ENCODE peak calls at places on chromosome 6, in ten cellular contexts. One of them, this sample, is unnamed.
A peak's percentile ranks its signal among the peaks of the same experiment; 100 is the strongest.

GRCh38 chr6:125780540-125781306 is 10.0 kb upstream of the NCOA7 start:
- DNase-seq in left ventricle myocardium inferior: peak; percentile 45
- DNase-seq in natural killer cell: peak; percentile 53
- DNase-seq in progenitor cell of endocrine pancreas: no peak
- DNase-seq in kidney: peak; percentile 78
- DNase-seq in brain microvascular endothelial cell: peak; percentile 69
- DNase-seq in SK-N-SH: peak; percentile 60
- DNase-seq in AG10803: peak; percentile 83
- DNase-seq in HFFc6: peak; percentile 54
- DNase-seq in heart left ventricle: peak; percentile 66
- DNase-seq in this sample: peak; percentile 39

GRCh38 chr6:135397172-135397952 is 100.2 kb downstream of the AHI1 start:
- DNase-seq in left ventricle myocardium inferior: no peak
- DNase-seq in natural killer cell: no peak
- DNase-seq in progenitor cell of endocrine pancreas: no peak
- DNase-seq in kidney: no peak
- DNase-seq in brain microvascular endothelial cell: no peak
- DNase-seq in SK-N-SH: no peak
- DNase-seq in AG10803: no peak
- DNase-seq in HFFc6: no peak
- DNase-seq in heart left ventricle: no peak
- DNase-seq in this sample: no peak

GRCh38 chr6:33235221-33235634 is 26.9 kb downstream of the RING1 start:
- DNase-seq in left ventricle myocardium inferior: no peak
- DNase-seq in natural killer cell: no peak
- DNase-seq in progenitor cell of endocrine pancreas: no peak
- DNase-seq in kidney: no peak
- DNase-seq in brain microvascular endothelial cell: no peak
- DNase-seq in SK-N-SH: no peak
- DNase-seq in AG10803: no peak
- DNase-seq in HFFc6: no peak
- DNase-seq in heart left ventricle: no peak
- DNase-seq in this sample: peak; percentile 43

GRCh38 chr6:143517447-143517773 is 5.9 kb upstream of the FUCA2 start:
- DNase-seq in left ventricle myocardium inferior: no peak
- DNase-seq in natural killer cell: no peak
- DNase-seq in progenitor cell of endocrine pancreas: no peak
- DNase-seq in kidney: no peak
- DNase-seq in brain microvascular endothelial cell: no peak
- DNase-seq in SK-N-SH: no peak
- DNase-seq in AG10803: no peak
- DNase-seq in HFFc6: no peak
- DNase-seq in heart left ventricle: no peak
- DNase-seq in this sample: no peak

GRCh38 chr6:143549221-143549620 is 37.7 kb upstream of the FUCA2 start:
- DNase-seq in left ventricle myocardium inferior: no peak
- DNase-seq in natural killer cell: no peak
- DNase-seq in progenitor cell of endocrine pancreas: no peak
- DNase-seq in kidney: no peak
- DNase-seq in brain microvascular endothelial cell: no peak
- DNase-seq in SK-N-SH: no peak
- DNase-seq in AG10803: no peak
- DNase-seq in HFFc6: no peak
- DNase-seq in heart left ventricle: no peak
- DNase-seq in this sample: no peak

GRCh38 chr6:79570129-79570801 is 33.0 kb upstream of the LCA5 start:
- DNase-seq in left ventricle myocardium inferior: no peak
- DNase-seq in natural killer cell: no peak
- DNase-seq in progenitor cell of endocrine pancreas: peak; percentile 59
- DNase-seq in kidney: no peak
- DNase-seq in brain microvascular endothelial cell: peak; percentile 72
- DNase-seq in SK-N-SH: peak; percentile 5
- DNase-seq in AG10803: peak; percentile 22
- DNase-seq in HFFc6: peak; percentile 15
- DNase-seq in heart left ventricle: no peak
- DNase-seq in this sample: no peak

GRCh38 chr6:110491644-110492317 is 15.4 kb upstream of the SLC22A16 start:
- DNase-seq in left ventricle myocardium inferior: no peak
- DNase-seq in natural killer cell: no peak
- DNase-seq in progenitor cell of endocrine pancreas: no peak
- DNase-seq in kidney: no peak
- DNase-seq in brain microvascular endothelial cell: peak; percentile 20
- DNase-seq in SK-N-SH: no peak
- DNase-seq in AG10803: no peak
- DNase-seq in HFFc6: no peak
- DNase-seq in heart left ventricle: no peak
- DNase-seq in this sample: no peak

GRCh38 chr6:14176429-14176828 is 58.9 kb downstream of the CD83 start:
- DNase-seq in left ventricle myocardium inferior: no peak
- DNase-seq in natural killer cell: no peak
- DNase-seq in progenitor cell of endocrine pancreas: no peak
- DNase-seq in kidney: no peak
- DNase-seq in brain microvascular endothelial cell: no peak
- DNase-seq in SK-N-SH: no peak
- DNase-seq in AG10803: no peak
- DNase-seq in HFFc6: no peak
- DNase-seq in heart left ventricle: no peak
- DNase-seq in this sample: no peak

GRCh38 chr6:11793277-11793676 is 14.7 kb upstream of the ADTRP start:
- DNase-seq in left ventricle myocardium inferior: no peak
- DNase-seq in natural killer cell: no peak
- DNase-seq in progenitor cell of endocrine pancreas: no peak
- DNase-seq in kidney: no peak
- DNase-seq in brain microvascular endothelial cell: no peak
- DNase-seq in SK-N-SH: no peak
- DNase-seq in AG10803: no peak
- DNase-seq in HFFc6: no peak
- DNase-seq in heart left ventricle: no peak
- DNase-seq in this sample: no peak

GRCh38 chr6:136173519-136174507 is 76.3 kb downstream of the MTFR2 start:
- DNase-seq in left ventricle myocardium inferior: no peak
- DNase-seq in natural killer cell: no peak
- DNase-seq in progenitor cell of endocrine pancreas: no peak
- DNase-seq in kidney: peak; percentile 55
- DNase-seq in brain microvascular endothelial cell: peak; percentile 88
- DNase-seq in SK-N-SH: peak; percentile 60
- DNase-seq in AG10803: no peak
- DNase-seq in HFFc6: no peak
- DNase-seq in heart left ventricle: peak; percentile 45
- DNase-seq in this sample: no peak

GRCh38 chr6:44735631-44735963 is 348.1 kb downstream of the CDC5L start:
- DNase-seq in left ventricle myocardium inferior: no peak
- DNase-seq in natural killer cell: no peak
- DNase-seq in progenitor cell of endocrine pancreas: no peak
- DNase-seq in kidney: no peak
- DNase-seq in brain microvascular endothelial cell: peak; percentile 16
- DNase-seq in SK-N-SH: no peak
- DNase-seq in AG10803: peak; percentile 72
- DNase-seq in HFFc6: peak; percentile 9
- DNase-seq in heart left ventricle: no peak
- DNase-seq in this sample: no peak

GRCh38 chr6:7216941-7217621 is 95.9 kb downstream of the SSR1 start:
- DNase-seq in left ventricle myocardium inferior: peak; percentile 68
- DNase-seq in natural killer cell: no peak
- DNase-seq in progenitor cell of endocrine pancreas: no peak
- DNase-seq in kidney: peak; percentile 84
- DNase-seq in brain microvascular endothelial cell: no peak
- DNase-seq in SK-N-SH: no peak
- DNase-seq in AG10803: no peak
- DNase-seq in HFFc6: no peak
- DNase-seq in heart left ventricle: peak; percentile 77
- DNase-seq in this sample: no peak

GRCh38 chr6:43904311-43905123 is 134.5 kb downstream of the VEGFA start:
- DNase-seq in left ventricle myocardium inferior: no peak
- DNase-seq in natural killer cell: no peak
- DNase-seq in progenitor cell of endocrine pancreas: no peak
- DNase-seq in kidney: no peak
- DNase-seq in brain microvascular endothelial cell: peak; percentile 20
- DNase-seq in SK-N-SH: no peak
- DNase-seq in AG10803: no peak
- DNase-seq in HFFc6: no peak
- DNase-seq in heart left ventricle: no peak
- DNase-seq in this sample: no peak

GRCh38 chr6:31901953-31902643 is at the start of gene ZBTB12:
- DNase-seq in left ventricle myocardium inferior: peak; percentile 91
- DNase-seq in natural killer cell: peak; percentile 74
- DNase-seq in progenitor cell of endocrine pancreas: peak; percentile 95
- DNase-seq in kidney: peak; percentile 97
- DNase-seq in brain microvascular endothelial cell: peak; percentile 89
- DNase-seq in SK-N-SH: peak; percentile 99
- DNase-seq in AG10803: peak; percentile 94
- DNase-seq in HFFc6: peak; percentile 93
- DNase-seq in heart left ventricle: peak; percentile 93
- DNase-seq in this sample: peak; percentile 94

GRCh38 chr6:104617541-104618072 is 242.1 kb downstream of the HACE1 start:
- DNase-seq in left ventricle myocardium inferior: no peak
- DNase-seq in natural killer cell: no peak
- DNase-seq in progenitor cell of endocrine pancreas: no peak
- DNase-seq in kidney: no peak
- DNase-seq in brain microvascular endothelial cell: no peak
- DNase-seq in SK-N-SH: no peak
- DNase-seq in AG10803: no peak
- DNase-seq in HFFc6: no peak
- DNase-seq in heart left ventricle: no peak
- DNase-seq in this sample: no peak

GRCh38 chr6:104625536-104625935 is 234.2 kb downstream of the HACE1 start:
- DNase-seq in left ventricle myocardium inferior: no peak
- DNase-seq in natural killer cell: no peak
- DNase-seq in progenitor cell of endocrine pancreas: no peak
- DNase-seq in kidney: no peak
- DNase-seq in brain microvascular endothelial cell: peak; percentile 91
- DNase-seq in SK-N-SH: no peak
- DNase-seq in AG10803: peak; percentile 78
- DNase-seq in HFFc6: peak; percentile 17
- DNase-seq in heart left ventricle: no peak
- DNase-seq in this sample: no peak

DNA sequence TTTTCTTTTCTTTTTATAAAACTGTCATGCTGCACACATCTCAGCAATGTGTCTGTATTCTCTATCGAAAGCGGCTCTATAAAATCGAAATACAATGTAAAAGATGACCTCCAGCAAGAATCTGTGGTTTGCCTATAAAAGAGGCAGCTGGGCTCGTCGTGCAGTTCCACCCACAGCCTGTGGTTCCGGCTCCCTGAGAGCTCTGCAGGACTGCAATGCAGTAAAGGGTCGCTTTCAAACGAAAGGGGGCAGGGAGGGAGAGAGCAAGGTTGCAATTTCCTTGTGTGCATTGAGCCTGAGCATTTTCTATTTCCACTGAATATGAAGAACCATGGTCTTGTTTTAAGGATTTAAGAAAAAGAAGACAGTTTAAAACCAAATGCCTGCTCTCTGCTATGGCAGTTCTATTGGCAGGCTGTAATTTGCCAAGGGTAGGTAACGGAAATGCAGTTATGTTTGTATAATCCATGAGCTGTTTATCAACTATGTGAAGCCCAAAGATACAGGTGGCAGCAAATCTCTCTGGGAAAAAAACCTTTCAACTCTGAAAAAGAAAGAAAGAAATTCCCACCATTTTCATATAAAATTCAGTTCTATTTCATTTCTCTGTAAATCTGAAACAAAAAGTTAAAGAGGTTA is 236.5 kb downstream of the HACE1 start:
- DNase-seq in left ventricle myocardium inferior: no peak
- DNase-seq in natural killer cell: no peak
- DNase-seq in progenitor cell of endocrine pancreas: no peak
- DNase-seq in kidney: no peak
- DNase-seq in brain microvascular endothelial cell: no peak
- DNase-seq in SK-N-SH: no peak
- DNase-seq in AG10803: no peak
- DNase-seq in HFFc6: no peak
- DNase-seq in heart left ventricle: no peak
- DNase-seq in this sample: peak; percentile 21
- TF ChIP-seq CTCF in left ventricle myocardium inferior: peak; percentile 10
- TF ChIP-seq CTCF in natural killer cell: no peak
- TF ChIP-seq CTCF in progenitor cell of endocrine pancreas: no peak
- TF ChIP-seq CTCF in kidney: no peak
- TF ChIP-seq CTCF in brain microvascular endothelial cell: peak; percentile 35
- TF ChIP-seq CTCF in SK-N-SH: no peak
- TF ChIP-seq CTCF in AG10803: no peak
- TF ChIP-seq CTCF in HFFc6: peak; percentile 12
- TF ChIP-seq CTCF in heart left ventricle: no peak
- TF ChIP-seq CTCF in this sample: no peak

GRCh38 chr6:116316772-116317467 is 37.2 kb upstream of the TSPYL1 start:
- DNase-seq in left ventricle myocardium inferior: peak; percentile 35
- DNase-seq in natural killer cell: no peak
- DNase-seq in progenitor cell of endocrine pancreas: no peak
- DNase-seq in kidney: no peak
- DNase-seq in brain microvascular endothelial cell: no peak
- DNase-seq in SK-N-SH: no peak
- DNase-seq in AG10803: no peak
- DNase-seq in HFFc6: no peak
- DNase-seq in heart left ventricle: peak; percentile 33
- DNase-seq in this sample: no peak
- TF ChIP-seq CTCF in left ventricle myocardium inferior: peak; percentile 30
- TF ChIP-seq CTCF in natural killer cell: no peak
- TF ChIP-seq CTCF in progenitor cell of endocrine pancreas: peak; percentile 9
- TF ChIP-seq CTCF in kidney: no peak
- TF ChIP-seq CTCF in brain microvascular endothelial cell: peak; percentile 18
- TF ChIP-seq CTCF in SK-N-SH: no peak
- TF ChIP-seq CTCF in AG10803: no peak
- TF ChIP-seq CTCF in HFFc6: peak; percentile 32
- TF ChIP-seq CTCF in heart left ventricle: no peak
- TF ChIP-seq CTCF in this sample: no peak

GRCh38 chr6:141593311-141593710 is 539.4 kb upstream of the GJE1 start:
- DNase-seq in left ventricle myocardium inferior: no peak
- DNase-seq in natural killer cell: no peak
- DNase-seq in progenitor cell of endocrine pancreas: no peak
- DNase-seq in kidney: no peak
- DNase-seq in brain microvascular endothelial cell: no peak
- DNase-seq in SK-N-SH: no peak
- DNase-seq in AG10803: no peak
- DNase-seq in HFFc6: no peak
- DNase-seq in heart left ventricle: no peak
- DNase-seq in this sample: no peak

GRCh38 chr6:141598487-141598886 is 534.2 kb upstream of the GJE1 start:
- DNase-seq in left ventricle myocardium inferior: no peak
- DNase-seq in natural killer cell: no peak
- DNase-seq in progenitor cell of endocrine pancreas: no peak
- DNase-seq in kidney: no peak
- DNase-seq in brain microvascular endothelial cell: no peak
- DNase-seq in SK-N-SH: no peak
- DNase-seq in AG10803: peak; percentile 9
- DNase-seq in HFFc6: no peak
- DNase-seq in heart left ventricle: no peak
- DNase-seq in this sample: no peak

GRCh38 chr6:141594874-141595273 is 537.9 kb upstream of the GJE1 start:
- DNase-seq in left ventricle myocardium inferior: no peak
- DNase-seq in natural killer cell: no peak
- DNase-seq in progenitor cell of endocrine pancreas: no peak
- DNase-seq in kidney: no peak
- DNase-seq in brain microvascular endothelial cell: no peak
- DNase-seq in SK-N-SH: no peak
- DNase-seq in AG10803: no peak
- DNase-seq in HFFc6: no peak
- DNase-seq in heart left ventricle: no peak
- DNase-seq in this sample: no peak
- TF ChIP-seq CTCF in left ventricle myocardium inferior: no peak
- TF ChIP-seq CTCF in natural killer cell: no peak
- TF ChIP-seq CTCF in progenitor cell of endocrine pancreas: no peak
- TF ChIP-seq CTCF in kidney: no peak
- TF ChIP-seq CTCF in brain microvascular endothelial cell: peak; percentile 31
- TF ChIP-seq CTCF in SK-N-SH: peak; percentile 25
- TF ChIP-seq CTCF in AG10803: no peak
- TF ChIP-seq CTCF in HFFc6: peak; percentile 65
- TF ChIP-seq CTCF in heart left ventricle: no peak
- TF ChIP-seq CTCF in this sample: no peak

GRCh38 chr6:15247750-15248450 is 2.0 kb downstream of the JARID2 start:
- DNase-seq in left ventricle myocardium inferior: peak; percentile 61
- DNase-seq in natural killer cell: peak; percentile 60
- DNase-seq in progenitor cell of endocrine pancreas: peak; percentile 48
- DNase-seq in kidney: peak; percentile 90
- DNase-seq in brain microvascular endothelial cell: peak; percentile 50
- DNase-seq in SK-N-SH: peak; percentile 87
- DNase-seq in AG10803: peak; percentile 50
- DNase-seq in HFFc6: peak; percentile 73
- DNase-seq in heart left ventricle: peak; percentile 67
- DNase-seq in this sample: peak; percentile 72
- TF ChIP-seq CTCF in left ventricle myocardium inferior: peak; percentile 48
- TF ChIP-seq CTCF in natural killer cell: peak; percentile 16
- TF ChIP-seq CTCF in progenitor cell of endocrine pancreas: peak; percentile 47
- TF ChIP-seq CTCF in kidney: peak; percentile 8
- TF ChIP-seq CTCF in brain microvascular endothelial cell: peak; percentile 7
- TF ChIP-seq CTCF in SK-N-SH: peak; percentile 34
- TF ChIP-seq CTCF in AG10803: no peak
- TF ChIP-seq CTCF in HFFc6: peak; percentile 53
- TF ChIP-seq CTCF in heart left ventricle: peak; percentile 17
- TF ChIP-seq CTCF in this sample: no peak